ENCODE peak calls at places on chromosomes 16 and 17, in six cellular contexts. One of them, this sample, is unnamed.

GRCh38 chr17:29642171-29642611 is 19.5 kb upstream of the CORO6 start:
- DNase-seq in PC-9: no peak
- DNase-seq in GM23248: no peak
- DNase-seq in OCI-LY7: no peak
- DNase-seq in astrocyte: no peak
- DNase-seq in mammary epithelial cell: no peak
- DNase-seq in this sample: no peak

GRCh38 chr16:2388875-2389433 is 40.3 kb upstream of the CCNF start:
- DNase-seq in PC-9: no peak
- DNase-seq in GM23248: peak
- DNase-seq in OCI-LY7: no peak
- DNase-seq in astrocyte: peak
- DNase-seq in mammary epithelial cell: peak
- DNase-seq in this sample: no peak

GRCh38 chr16:81823111-81823510 is 44.0 kb downstream of the PLCG2 start:
- DNase-seq in PC-9: no peak
- DNase-seq in GM23248: no peak
- DNase-seq in OCI-LY7: peak
- DNase-seq in astrocyte: no peak
- DNase-seq in mammary epithelial cell: no peak
- DNase-seq in this sample: peak

GRCh38 chr17:61834610-61835009 is 28.7 kb downstream of the BRIP1 start:
- DNase-seq in PC-9: no peak
- DNase-seq in GM23248: no peak
- DNase-seq in OCI-LY7: no peak
- DNase-seq in astrocyte: no peak
- DNase-seq in mammary epithelial cell: no peak
- DNase-seq in this sample: no peak

GRCh38 chr17:68290268-68290954 is 516 bp downstream of the SLC16A6 start:
- DNase-seq in PC-9: peak
- DNase-seq in GM23248: peak
- DNase-seq in OCI-LY7: peak
- DNase-seq in astrocyte: no peak
- DNase-seq in mammary epithelial cell: no peak
- DNase-seq in this sample: peak

GRCh38 chr16:1890701-1891035 is 18.7 kb upstream of the MEIOB start:
- DNase-seq in PC-9: no peak
- DNase-seq in GM23248: no peak
- DNase-seq in OCI-LY7: no peak
- DNase-seq in astrocyte: no peak
- DNase-seq in mammary epithelial cell: no peak
- DNase-seq in this sample: no peak

GRCh38 chr17:30357476-30357875 is 21.3 kb upstream of the CPD start:
- DNase-seq in PC-9: no peak
- DNase-seq in GM23248: no peak
- DNase-seq in OCI-LY7: no peak
- DNase-seq in astrocyte: no peak
- DNase-seq in mammary epithelial cell: no peak
- DNase-seq in this sample: no peak

GRCh38 chr16:12182202-12182601 is 205.7 kb downstream of the SNX29 start:
- DNase-seq in PC-9: no peak
- DNase-seq in GM23248: no peak
- DNase-seq in OCI-LY7: no peak
- DNase-seq in astrocyte: no peak
- DNase-seq in mammary epithelial cell: no peak
- DNase-seq in this sample: no peak

GRCh38 chr16:87927195-87927562 is 9.2 kb downstream of the CA5A start:
- DNase-seq in PC-9: no peak
- DNase-seq in GM23248: no peak
- DNase-seq in OCI-LY7: no peak
- DNase-seq in astrocyte: no peak
- DNase-seq in mammary epithelial cell: no peak
- DNase-seq in this sample: no peak

GRCh38 chr16:25721439-25721838 is 29.7 kb downstream of the HS3ST4 start:
- DNase-seq in PC-9: no peak
- DNase-seq in GM23248: no peak
- DNase-seq in OCI-LY7: no peak
- DNase-seq in astrocyte: no peak
- DNase-seq in mammary epithelial cell: no peak
- DNase-seq in this sample: no peak

GRCh38 chr17:80969030-80969673 is 22.5 kb upstream of the CHMP6 start:
- DNase-seq in PC-9: no peak
- DNase-seq in GM23248: no peak
- DNase-seq in OCI-LY7: no peak
- DNase-seq in astrocyte: no peak
- DNase-seq in mammary epithelial cell: no peak
- DNase-seq in this sample: no peak
- H2AFZ ChIP-seq in PC-9: no peak
- H2AFZ ChIP-seq in GM23248: no peak
- H2AFZ ChIP-seq in OCI-LY7: no peak
- H2AFZ ChIP-seq in astrocyte: no peak
- H2AFZ ChIP-seq in mammary epithelial cell: no peak
- H2AFZ ChIP-seq in this sample: no peak

DNA sequence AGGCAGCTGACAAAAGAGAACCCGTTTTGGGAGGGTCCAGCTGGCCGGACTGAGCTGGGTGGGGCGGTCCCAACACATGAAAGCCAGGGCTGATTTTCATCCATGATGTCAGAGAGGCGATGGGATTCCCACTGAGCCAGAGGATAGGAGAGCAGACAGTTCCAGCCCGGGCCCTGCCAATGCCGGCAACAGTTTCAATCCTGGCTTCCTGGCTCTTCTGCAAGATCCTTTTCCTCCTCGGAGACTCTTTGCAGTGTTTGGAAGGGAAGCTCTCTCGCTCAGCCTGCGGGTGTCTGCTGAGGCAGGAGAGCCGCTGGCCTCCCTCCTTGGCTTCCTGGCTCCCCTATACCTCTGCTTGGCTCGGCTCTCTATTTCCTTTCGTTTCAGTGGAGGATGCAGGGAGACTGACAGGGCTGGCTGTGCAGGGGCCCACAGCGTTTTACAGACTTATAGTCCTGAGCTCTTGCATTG is 145.5 kb upstream of the SOX9 start:
- DNase-seq in PC-9: peak
- DNase-seq in GM23248: peak
- DNase-seq in OCI-LY7: no peak
- DNase-seq in astrocyte: peak
- DNase-seq in mammary epithelial cell: peak
- DNase-seq in this sample: no peak
- H3K4me3 ChIP-seq in PC-9: peak
- H3K4me3 ChIP-seq in GM23248: peak
- H3K4me3 ChIP-seq in OCI-LY7: no peak
- H3K4me3 ChIP-seq in astrocyte: peak
- H3K4me3 ChIP-seq in mammary epithelial cell: peak
- H3K4me3 ChIP-seq in this sample: no peak

GRCh38 chr16:67936124-67936875 is at the start of gene PSMB10:
- DNase-seq in PC-9: peak
- DNase-seq in GM23248: peak
- DNase-seq in OCI-LY7: peak
- DNase-seq in astrocyte: peak
- DNase-seq in mammary epithelial cell: peak
- DNase-seq in this sample: no peak
- H2AFZ ChIP-seq in PC-9: peak
- H2AFZ ChIP-seq in GM23248: peak
- H2AFZ ChIP-seq in OCI-LY7: peak
- H2AFZ ChIP-seq in astrocyte: peak
- H2AFZ ChIP-seq in mammary epithelial cell: peak
- H2AFZ ChIP-seq in this sample: no peak

DNA sequence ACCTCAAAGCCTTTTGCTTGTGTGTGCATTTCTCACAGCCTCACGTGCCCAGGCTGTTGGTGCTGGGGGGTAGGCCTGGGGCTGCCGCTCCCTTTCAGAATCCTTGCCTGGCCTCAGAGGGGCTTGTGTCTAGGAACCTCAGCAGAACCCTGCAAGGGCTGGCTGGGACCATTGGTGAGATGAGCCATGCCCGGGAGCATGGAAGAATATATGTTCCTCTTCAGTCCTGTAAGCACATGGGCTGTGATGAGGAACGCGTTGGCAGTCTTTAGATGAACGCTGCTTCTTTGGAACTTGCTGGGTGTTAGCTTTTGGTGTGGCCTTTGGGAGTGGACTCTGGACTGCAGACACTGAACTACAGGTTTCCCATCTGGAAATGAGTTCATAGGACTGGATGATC is 32.0 kb upstream of the SLC5A10 start:
- DNase-seq in PC-9: no peak
- DNase-seq in GM23248: no peak
- DNase-seq in OCI-LY7: no peak
- DNase-seq in astrocyte: no peak
- DNase-seq in mammary epithelial cell: no peak
- DNase-seq in this sample: peak
- H3K4me3 ChIP-seq in PC-9: no peak
- H3K4me3 ChIP-seq in GM23248: no peak
- H3K4me3 ChIP-seq in OCI-LY7: no peak
- H3K4me3 ChIP-seq in astrocyte: no peak
- H3K4me3 ChIP-seq in mammary epithelial cell: no peak
- H3K4me3 ChIP-seq in this sample: no peak

GRCh38 chr17:69417545-69418483 is 3.3 kb downstream of the MAP2K6 start:
- DNase-seq in PC-9: no peak
- DNase-seq in GM23248: no peak
- DNase-seq in OCI-LY7: no peak
- DNase-seq in astrocyte: no peak
- DNase-seq in mammary epithelial cell: no peak
- DNase-seq in this sample: peak

GRCh38 chr17:69414408-69415274 is at the start of gene MAP2K6:
- DNase-seq in PC-9: peak
- DNase-seq in GM23248: peak
- DNase-seq in OCI-LY7: peak
- DNase-seq in astrocyte: peak
- DNase-seq in mammary epithelial cell: peak
- DNase-seq in this sample: peak

GRCh38 chr17:69418535-69418934 is 4.0 kb downstream of the MAP2K6 start:
- DNase-seq in PC-9: no peak
- DNase-seq in GM23248: no peak
- DNase-seq in OCI-LY7: no peak
- DNase-seq in astrocyte: no peak
- DNase-seq in mammary epithelial cell: no peak
- DNase-seq in this sample: no peak

GRCh38 chr17:69412336-69412735 is 2.2 kb upstream of the MAP2K6 start:
- DNase-seq in PC-9: no peak
- DNase-seq in GM23248: no peak
- DNase-seq in OCI-LY7: no peak
- DNase-seq in astrocyte: no peak
- DNase-seq in mammary epithelial cell: no peak
- DNase-seq in this sample: peak

GRCh38 chr17:69415431-69415830 is 934 bp downstream of the MAP2K6 start:
- DNase-seq in PC-9: no peak
- DNase-seq in GM23248: no peak
- DNase-seq in OCI-LY7: peak
- DNase-seq in astrocyte: no peak
- DNase-seq in mammary epithelial cell: no peak
- DNase-seq in this sample: peak
- H2AFZ ChIP-seq in PC-9: no peak
- H2AFZ ChIP-seq in GM23248: peak
- H2AFZ ChIP-seq in OCI-LY7: peak
- H2AFZ ChIP-seq in astrocyte: no peak
- H2AFZ ChIP-seq in mammary epithelial cell: peak
- H2AFZ ChIP-seq in this sample: no peak

GRCh38 chr16:72989203-72989991 is 58.5 kb downstream of the ZFHX3 start:
- DNase-seq in PC-9: peak
- DNase-seq in GM23248: peak
- DNase-seq in OCI-LY7: no peak
- DNase-seq in astrocyte: peak
- DNase-seq in mammary epithelial cell: peak
- DNase-seq in this sample: no peak
- H3K4me3 ChIP-seq in PC-9: peak
- H3K4me3 ChIP-seq in GM23248: peak
- H3K4me3 ChIP-seq in OCI-LY7: no peak
- H3K4me3 ChIP-seq in astrocyte: peak
- H3K4me3 ChIP-seq in mammary epithelial cell: no peak
- H3K4me3 ChIP-seq in this sample: no peak

DNA sequence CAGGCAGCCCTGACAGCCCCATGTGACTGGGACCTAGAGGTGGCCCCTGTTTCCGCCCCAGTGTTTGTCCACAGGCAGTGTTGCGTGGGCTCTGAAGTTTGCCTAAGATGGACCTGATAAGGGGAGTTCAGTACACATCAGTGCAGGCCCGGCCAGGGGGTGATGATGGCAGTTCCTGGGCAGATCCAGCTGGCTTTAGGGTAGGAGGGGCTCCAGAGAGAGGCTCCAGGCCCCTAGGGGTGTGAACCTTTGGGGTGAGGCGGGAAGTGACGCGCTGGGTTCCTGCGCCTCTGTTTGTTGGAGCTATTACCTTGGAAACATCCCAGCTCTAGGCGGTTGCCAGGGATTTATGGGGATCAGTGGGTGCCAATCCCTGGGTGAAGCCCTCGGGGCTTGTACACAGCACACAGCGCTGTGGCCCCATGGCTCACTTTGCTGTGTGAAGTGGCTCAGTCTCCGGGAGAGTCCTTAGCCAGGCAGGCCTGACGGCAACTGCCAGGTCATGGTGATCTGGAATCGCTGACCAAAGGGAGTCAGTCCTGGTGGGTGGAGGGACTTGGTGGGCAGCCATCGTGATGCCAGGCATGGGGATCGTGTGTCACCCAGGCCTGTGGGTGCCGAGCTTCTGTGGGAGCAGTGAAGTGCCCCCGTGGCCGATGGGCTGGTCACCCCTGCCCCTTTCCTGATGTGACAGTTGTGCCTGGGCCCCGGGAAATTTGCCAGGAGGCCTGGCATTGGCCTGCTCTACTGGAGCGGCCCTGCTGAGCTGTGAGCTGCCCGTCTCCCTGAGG is 146.1 kb downstream of the SEC14L1 start:
- DNase-seq in PC-9: peak
- DNase-seq in GM23248: peak
- DNase-seq in OCI-LY7: no peak
- DNase-seq in astrocyte: peak
- DNase-seq in mammary epithelial cell: peak
- DNase-seq in this sample: no peak
- H2AFZ ChIP-seq in PC-9: no peak
- H2AFZ ChIP-seq in GM23248: no peak
- H2AFZ ChIP-seq in OCI-LY7: no peak
- H2AFZ ChIP-seq in astrocyte: no peak
- H2AFZ ChIP-seq in mammary epithelial cell: no peak
- H2AFZ ChIP-seq in this sample: no peak

GRCh38 chr16:8865145-8865882 is 3.5 kb downstream of the CARHSP1 start:
- DNase-seq in PC-9: no peak
- DNase-seq in GM23248: no peak
- DNase-seq in OCI-LY7: no peak
- DNase-seq in astrocyte: no peak
- DNase-seq in mammary epithelial cell: no peak
- DNase-seq in this sample: no peak
- H3K4me3 ChIP-seq in PC-9: no peak
- H3K4me3 ChIP-seq in GM23248: no peak
- H3K4me3 ChIP-seq in OCI-LY7: no peak
- H3K4me3 ChIP-seq in astrocyte: no peak
- H3K4me3 ChIP-seq in mammary epithelial cell: no peak
- H3K4me3 ChIP-seq in this sample: no peak